ENCODE peak calls at places on chromosomes 7 and 10, in six cellular contexts. L is coronary artery, H is fibroblast of pulmonary artery, D is neural crest cell, M is mesothelial cell of epicardium, C is heart left ventricle. Y is an unnamed sample.

GRCh38 chr10:69437321-69438259 is 13.7 kb upstream of the TSPAN15 start:
- DNase-seq in L (no peak), D (no peak), C (no peak), H (no peak), M (no peak), Y (no peak)

GRCh38 chr7:97959046-97959445 is 30.9 kb downstream of the OCM2 start:
- DNase-seq in M (no peak), D (no peak), C (no peak), L (no peak), H (no peak), Y (no peak)

GRCh38 chr10:11388996-11389395 is 222.5 kb downstream of the USP6NL start:
- DNase-seq in H (no peak), L (no peak), M (no peak), D (no peak), C (no peak), Y (no peak)

GRCh38 chr10:80487791-80488538 is 33.9 kb downstream of the TSPAN14 start:
- DNase-seq in D (no peak), L (no peak), C (no peak), H (no peak), M (no peak), Y (no peak)

GRCh38 chr10:113617086-113617485 is 46.8 kb downstream of the NRAP start:
- DNase-seq in H (no peak), L (no peak), D (no peak), M (no peak), C (no peak), Y (no peak)

GRCh38 chr7:82625377-82625776 is 181.8 kb upstream of the CACNA2D1 start:
- DNase-seq in H (no peak), D (no peak), C (no peak), L (no peak), M (no peak), Y (no peak)

GRCh38 chr7:83347836-83348482 is 185.3 kb upstream of the PCLO start:
- DNase-seq in M (no peak), H (peak), L (no peak), C (no peak), D (no peak), Y (peak)

GRCh38 chr10:91389636-91390512 is 20.3 kb upstream of the HECTD2 start:
- DNase-seq in M (no peak), C (no peak), D (no peak), H (peak), L (no peak), Y (peak)

DNA sequence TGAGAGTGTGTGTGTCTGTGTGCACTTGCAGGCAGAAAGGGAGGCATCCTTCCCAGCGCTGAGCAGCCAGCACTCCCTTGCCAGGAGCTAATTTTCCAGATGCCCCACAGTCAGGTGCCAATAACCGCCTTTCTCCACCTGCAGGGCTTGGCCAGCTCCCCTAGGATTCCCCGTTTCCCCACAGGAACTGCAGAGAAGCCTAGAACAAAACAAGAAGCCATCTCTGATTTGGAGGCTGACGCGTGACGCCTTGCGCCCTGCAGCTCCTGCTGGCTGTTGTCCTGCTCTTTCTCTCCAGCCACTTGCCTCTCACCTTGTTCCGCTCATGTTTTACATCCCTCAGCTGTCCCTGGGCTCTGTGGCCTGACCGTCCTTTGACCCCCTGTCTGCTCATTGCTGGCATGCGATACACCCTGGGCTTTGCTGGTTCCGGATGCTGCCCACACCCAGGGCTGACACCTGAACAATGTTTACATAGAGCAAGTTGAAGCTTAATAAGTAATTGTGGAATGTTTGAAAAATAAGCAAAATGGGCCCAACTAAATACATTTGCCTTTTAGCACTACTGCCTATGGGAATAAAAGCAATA is 88.2 kb downstream of the TMEM178B start:
- DNase-seq in M (no peak), H (no peak), L (no peak), D (no peak), C (no peak), Y (no peak)
- TF ChIP-seq CTCF in M (no peak), H (no peak), L (no peak), D (no peak), C (no peak), Y (no peak)

GRCh38 chr10:76433161-76434005 is 1002.0 kb downstream of the LRMDA start:
- DNase-seq in H (no peak), C (peak), D (no peak), M (no peak), L (no peak), Y (no peak)

GRCh38 chr10:76436367-76436766 is 1004.9 kb downstream of the LRMDA start:
- DNase-seq in L (no peak), D (no peak), C (peak), M (no peak), H (no peak), Y (peak)

GRCh38 chr10:76437011-76437410 is 1005.6 kb downstream of the LRMDA start:
- DNase-seq in H (no peak), M (no peak), D (no peak), L (no peak), C (no peak), Y (peak)

GRCh38 chr10:76432274-76433012 is 1001.0 kb downstream of the LRMDA start:
- DNase-seq in D (no peak), C (peak), H (peak), L (peak), M (no peak), Y (peak)

GRCh38 chr10:76435154-76435553 is 1003.7 kb downstream of the LRMDA start:
- DNase-seq in L (no peak), M (no peak), C (no peak), H (no peak), D (no peak), Y (no peak)
- TF ChIP-seq CTCF in L (no peak), M (no peak), C (no peak), H (no peak), D (no peak), Y (peak)

GRCh38 chr7:664402-664775 is 62.1 kb upstream of the DNAAF5 start:
- DNase-seq in L (no peak), M (no peak), D (no peak), C (no peak), H (no peak), Y (no peak)

GRCh38 chr7:665251-665650 is 61.2 kb upstream of the DNAAF5 start:
- DNase-seq in M (no peak), C (no peak), D (no peak), L (no peak), H (peak), Y (peak)

GRCh38 chr7:666454-667292 is 59.8 kb upstream of the DNAAF5 start:
- DNase-seq in C (no peak), D (no peak), H (no peak), L (no peak), M (no peak), Y (no peak)

GRCh38 chr7:668139-668871 is 58.2 kb upstream of the DNAAF5 start:
- DNase-seq in M (no peak), D (no peak), H (peak), L (peak), C (peak), Y (peak)

GRCh38 chr7:665751-666453 is 60.6 kb upstream of the DNAAF5 start:
- DNase-seq in C (peak), D (no peak), M (no peak), H (no peak), L (no peak), Y (peak)
- TF ChIP-seq CTCF in C (peak), D (no peak), M (no peak), H (peak), L (no peak), Y (peak)

GRCh38 chr7:74656911-74657691 is 417 bp upstream of the GTF2I start:
- DNase-seq in M (peak), D (peak), L (peak), C (peak), H (peak), Y (peak)
- TF ChIP-seq CTCF in M (no peak), D (peak), L (no peak), C (peak), H (no peak), Y (peak)

DNA sequence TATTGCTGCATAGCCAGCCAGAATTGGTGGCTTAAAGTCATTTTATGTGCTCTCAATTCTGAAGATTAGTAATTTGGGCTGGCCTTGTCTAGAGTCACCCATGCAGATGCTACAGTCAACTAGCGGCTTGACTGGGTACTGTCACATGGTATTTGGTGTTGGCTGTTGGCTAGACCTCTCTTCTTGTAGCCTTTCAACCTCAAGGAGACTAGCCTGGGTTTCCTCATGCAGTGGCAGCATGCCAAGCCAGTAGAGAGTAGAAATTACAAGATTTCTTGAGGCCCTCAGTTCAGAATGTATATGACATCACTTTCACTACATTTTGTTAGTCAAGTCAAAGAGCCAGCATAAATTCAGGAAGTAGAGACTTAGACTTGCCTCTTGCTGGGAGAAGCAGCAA is 3.7 kb upstream of the ZNF800 start:
- DNase-seq in C (no peak), H (peak), L (no peak), D (no peak), M (no peak), Y (peak)
- TF ChIP-seq CTCF in C (no peak), H (no peak), L (no peak), D (peak), M (no peak), Y (no peak)

DNA sequence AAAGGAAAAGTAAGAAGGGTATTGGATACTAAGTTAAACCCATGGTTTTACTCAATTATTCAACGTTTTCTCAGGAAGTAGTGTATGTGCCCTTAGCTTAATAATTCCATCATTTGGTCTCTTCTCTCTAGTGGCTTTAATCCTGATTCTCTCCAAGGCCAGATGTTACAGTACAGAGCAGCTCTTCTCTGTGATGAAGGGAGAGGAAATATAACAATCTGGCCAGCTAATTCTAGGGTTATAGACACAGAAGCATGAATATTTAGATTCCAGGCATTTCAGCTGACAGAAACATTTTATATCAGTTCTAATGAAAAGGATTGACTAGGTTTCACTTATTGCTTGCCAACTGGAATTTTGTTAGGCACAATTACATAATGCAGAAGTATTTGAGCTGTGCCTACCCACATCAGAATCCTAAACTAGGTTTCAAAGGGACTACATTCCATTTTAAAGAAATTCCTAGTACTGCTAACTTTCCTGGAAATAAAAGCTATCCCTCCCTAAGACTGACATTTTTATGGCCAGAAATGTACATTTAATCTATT is 498.4 kb downstream of the KCNMA1 start:
- DNase-seq in L (no peak), H (no peak), M (no peak), C (no peak), D (no peak), Y (no peak)
- TF ChIP-seq CTCF in L (no peak), H (no peak), M (no peak), C (no peak), D (no peak), Y (no peak)

GRCh38 chr7:123285076-123285700 is 85.4 kb upstream of the SLC13A1 start:
- DNase-seq in L (no peak), C (no peak), H (no peak), D (no peak), M (no peak), Y (no peak)
- TF ChIP-seq CTCF in L (no peak), C (no peak), H (no peak), D (no peak), M (no peak), Y (no peak)

GRCh38 chr7:121337398-121337797 is 8.6 kb downstream of the WNT16 start:
- DNase-seq in D (no peak), L (no peak), H (peak), M (no peak), C (no peak), Y (no peak)
- TF ChIP-seq CTCF in D (no peak), L (no peak), H (peak), M (no peak), C (peak), Y (peak)

GRCh38 chr7:3430588-3430987 is 129.5 kb downstream of the SDK1 start:
- DNase-seq in M (no peak), D (no peak), H (no peak), C (no peak), L (no peak), Y (no peak)
- TF ChIP-seq CTCF in M (no peak), D (no peak), H (no peak), C (no peak), L (no peak), Y (no peak)

DNA sequence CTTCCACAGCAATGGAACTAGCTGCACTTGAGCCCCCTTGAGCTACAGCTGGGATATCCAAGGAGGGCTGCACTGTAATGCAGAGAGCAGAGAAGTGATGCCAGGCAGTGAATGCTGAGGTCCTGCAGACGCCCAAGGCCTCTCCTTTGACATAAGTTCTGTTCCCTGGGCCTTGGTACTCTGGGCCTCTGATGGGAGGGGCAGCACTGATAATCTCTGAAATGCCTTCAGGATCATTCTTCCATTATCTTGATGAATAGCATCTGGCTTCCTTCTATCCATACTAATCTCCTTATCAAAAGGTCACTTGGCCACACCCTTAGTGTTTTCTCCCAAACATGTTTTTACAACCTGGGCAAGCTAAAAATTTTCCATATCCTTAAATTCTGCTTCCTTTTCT is 6.9 kb downstream of the GRB10 start:
- DNase-seq in L (no peak), D (no peak), H (no peak), C (no peak), M (no peak), Y (peak)
- TF ChIP-seq CTCF in L (no peak), D (no peak), H (no peak), C (no peak), M (no peak), Y (no peak)

Y was measured in fibroblast of villous mesenchyme.